ENCODE peak calls at places on chromosome 20, in four cellular contexts. X is A549, P is OCI-LY7, V is IMR-90. M is an unnamed sample.

GRCh38 chr20:37297066-37297736 is 7.7 kb downstream of the MANBAL start:
- DNase-seq in X (peak; percentile 37), P (no peak), V (peak; percentile 84), M (peak; percentile 54)

GRCh38 chr20:57329608-57330221 is at the start of gene SPO11:
- DNase-seq in X (no peak), P (peak; percentile 81), V (no peak), M (no peak)

GRCh38 chr20:4836473-4836872 is 114.8 kb downstream of the PRND start:
- DNase-seq in X (no peak), P (no peak), V (no peak), M (no peak)

GRCh38 chr20:52230406-52230805 is 38.8 kb upstream of the ZFP64 start:
- DNase-seq in X (peak; percentile 52), P (no peak), V (no peak), M (no peak)

GRCh38 chr20:13183005-13183404 is 38.1 kb upstream of the ISM1 start:
- DNase-seq in X (no peak), P (no peak), V (no peak), M (no peak)

GRCh38 chr20:55446301-55446700 is 559.0 kb downstream of the CBLN4 start:
- DNase-seq in X (no peak), P (no peak), V (no peak), M (no peak)

GRCh38 chr20:42485566-42485965 is 704.1 kb downstream of the PTPRT start:
- DNase-seq in X (no peak), P (no peak), V (no peak), M (no peak)

GRCh38 chr20:13205848-13206434 is 15.1 kb upstream of the ISM1 start:
- DNase-seq in X (no peak), P (no peak), V (no peak), M (no peak)

GRCh38 chr20:57654998-57655811 is 35.0 kb upstream of the ZBP1 start:
- DNase-seq in X (no peak), P (peak; percentile 12), V (no peak), M (peak; percentile 20)

GRCh38 chr20:24148372-24148771 is 159.8 kb upstream of the GGTLC1 start:
- DNase-seq in X (no peak), P (peak; percentile 34), V (no peak), M (no peak)
- H3K9me3 ChIP-seq in X (peaks cover 4% of the 10 kb centered on the region), P (no peaks in the 10 kb centered on the region), V (no peaks in the 10 kb centered on the region), M (no peaks in the 10 kb centered on the region)

GRCh38 chr20:43751167-43752050 is 24.6 kb upstream of the GTSF1L start:
- DNase-seq in X (no peak), P (peak; percentile 55), V (peak; percentile 92), M (peak; percentile 93)
- TF ChIP-seq CTCF in X (no peak), P (no peak), V (peak; percentile 29), M (peak; percentile 8)

GRCh38 chr20:3181270-3181669 is 7.9 kb upstream of the LZTS3 start:
- DNase-seq in X (no peak), P (no peak), V (no peak), M (no peak)
- H3K4me1 ChIP-seq in X (no peaks in the 10 kb centered on the region), P (no peaks in the 10 kb centered on the region), V (peaks cover 2% of the 10 kb centered on the region), M (no peaks in the 10 kb centered on the region)

DNA sequence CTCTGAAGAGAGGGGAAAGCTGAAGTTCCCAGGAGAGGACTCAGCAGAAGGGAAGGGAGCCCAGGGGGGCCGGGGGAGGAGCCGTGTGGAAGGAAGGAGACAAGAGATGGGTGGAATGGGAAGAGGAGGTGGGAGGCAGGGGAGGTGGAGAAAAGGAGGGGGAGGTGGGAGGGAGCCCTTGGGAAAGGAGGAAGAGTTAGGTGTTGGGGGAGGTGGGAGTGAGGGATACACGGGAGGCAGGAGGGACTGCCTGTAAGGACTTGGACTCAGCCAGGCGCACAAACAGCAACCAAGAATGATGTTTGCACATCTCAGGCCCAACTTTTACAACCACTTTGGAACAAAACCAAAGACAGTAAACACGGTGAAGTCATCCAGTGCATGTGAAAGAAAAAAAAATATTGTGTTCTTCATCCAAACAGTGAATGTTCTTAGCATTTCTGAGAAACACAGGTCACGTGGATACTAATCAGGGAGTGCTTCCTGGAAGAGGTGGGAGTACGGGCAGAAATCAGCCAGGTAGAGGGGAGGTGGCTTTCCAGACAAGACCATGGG is 17.4 kb upstream of the LSM14B start:
- DNase-seq in X (no peak), P (no peak), V (peak; percentile 46), M (no peak)
- H3K9me3 ChIP-seq in X (peaks cover 89% of the 10 kb centered on the region), P (peaks cover 12% of the 10 kb centered on the region), V (peaks cover 48% of the 10 kb centered on the region), M (no peaks in the 10 kb centered on the region)

GRCh38 chr20:40468759-40469158 is 220.3 kb downstream of the MAFB start:
- DNase-seq in X (no peak), P (no peak), V (no peak), M (no peak)

GRCh38 chr20:40472905-40473304 is 216.1 kb downstream of the MAFB start:
- DNase-seq in X (no peak), P (no peak), V (no peak), M (no peak)

GRCh38 chr20:40470313-40471260 is 218.4 kb downstream of the MAFB start:
- DNase-seq in X (no peak), P (no peak), V (no peak), M (no peak)

GRCh38 chr20:40467703-40468411 is 221.2 kb downstream of the MAFB start:
- DNase-seq in X (no peak), P (no peak), V (no peak), M (no peak)

DNA sequence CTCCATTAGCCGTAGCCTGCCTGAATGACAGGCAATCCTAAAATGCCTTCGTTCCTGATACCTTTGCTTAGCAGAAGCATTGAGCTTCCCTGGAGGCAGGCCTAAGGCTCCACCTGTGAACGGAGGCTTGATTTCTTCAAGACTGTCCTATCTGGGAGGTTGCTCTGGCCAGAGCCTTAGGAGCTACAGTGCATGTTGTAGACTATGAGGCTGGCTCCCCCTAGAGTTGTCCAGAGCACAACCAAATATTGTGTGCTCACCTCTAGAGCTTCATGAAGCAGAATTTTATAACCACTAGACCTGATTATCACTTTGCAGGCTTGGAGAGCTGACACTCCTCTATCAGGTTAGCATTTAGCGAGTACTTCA is 217.8 kb downstream of the MAFB start:
- DNase-seq in X (peak; percentile 18), P (no peak), V (no peak), M (no peak)
- TF ChIP-seq CTCF in X (no peak), P (peak; percentile 36), V (no peak), M (no peak)

GRCh38 chr20:855466-856360 is 22.2 kb downstream of the FAM110A start:
- DNase-seq in X (no peak), P (no peak), V (no peak), M (no peak)
- H3K4me1 ChIP-seq in X (peaks cover 14% of the 10 kb centered on the region), P (peaks cover 10% of the 10 kb centered on the region), V (peaks cover 3% of the 10 kb centered on the region), M (peaks cover 5% of the 10 kb centered on the region)

GRCh38 chr20:59676877-59677140 is 72.5 kb downstream of the PHACTR3 start:
- DNase-seq in X (no peak), P (no peak), V (no peak), M (no peak)

GRCh38 chr20:59676126-59676876 is 72.0 kb downstream of the PHACTR3 start:
- DNase-seq in X (no peak), P (no peak), V (no peak), M (no peak)

GRCh38 chr20:59678951-59679350 is 74.6 kb downstream of the PHACTR3 start:
- DNase-seq in X (no peak), P (no peak), V (no peak), M (no peak)

GRCh38 chr20:59678286-59678685 is 73.9 kb downstream of the PHACTR3 start:
- DNase-seq in X (no peak), P (no peak), V (no peak), M (no peak)

GRCh38 chr20:59677586-59677985 is 73.2 kb downstream of the PHACTR3 start:
- DNase-seq in X (no peak), P (no peak), V (no peak), M (no peak)
- H3K9me3 ChIP-seq in X (no peaks in the 10 kb centered on the region), P (no peaks in the 10 kb centered on the region), V (peaks cover 25% of the 10 kb centered on the region), M (no peaks in the 10 kb centered on the region)

GRCh38 chr20:48986899-48987298 is 59.2 kb upstream of the CSE1L start:
- DNase-seq in X (peak; percentile 18), P (no peak), V (no peak), M (no peak)
- TF ChIP-seq CTCF in X (peak; percentile 44), P (peak; percentile 67), V (peak; percentile 21), M (no peak)

M was measured in fibroblast of lung.